ENCODE peak calls at places on chromosome 5, in seven cellular contexts. H, W, Q, N, J, P and E are unnamed samples.

GRCh38 chr5:52560366-52560765 is 227.3 kb upstream of the ITGA1 start:
- DNase-seq in J (no peak), Q (no peak), W (no peak), P (no peak), N (no peak), H (no peak), E (no peak)

GRCh38 chr5:134577796-134578577 is 52.5 kb downstream of the JADE2 start:
- DNase-seq in N (peak), P (peak), H (peak), J (peak), Q (peak), W (peak), E (peak)

GRCh38 chr5:68562308-68562707 is 346.8 kb downstream of the PIK3R1 start:
- DNase-seq in P (no peak), Q (peak), W (peak), N (no peak), H (no peak), J (no peak), E (no peak)

GRCh38 chr5:141766152-141766551 is 84.1 kb upstream of the ARAP3 start:
- DNase-seq in W (no peak), H (no peak), Q (no peak), J (no peak), N (no peak), P (no peak), E (no peak)

GRCh38 chr5:120464627-120465280 is 654 bp downstream of the PRR16 start:
- DNase-seq in P (peak), J (peak), H (peak), N (peak), Q (peak), W (no peak), E (no peak)

GRCh38 chr5:14574891-14575496 is 6.6 kb upstream of the OTULINL start:
- DNase-seq in Q (peak), J (no peak), P (no peak), W (peak), N (peak), H (no peak), E (no peak)

GRCh38 chr5:87154191-87154590 is 113.5 kb upstream of the RASA1 start:
- DNase-seq in N (no peak), Q (no peak), J (no peak), H (no peak), P (no peak), W (no peak), E (no peak)

GRCh38 chr5:66364186-66364585 is 220.1 kb downstream of the SREK1 start:
- DNase-seq in N (no peak), P (no peak), J (no peak), W (no peak), H (no peak), Q (no peak), E (peak)

GRCh38 chr5:80231693-80232092 is 24.2 kb downstream of the SERINC5 start:
- DNase-seq in W (no peak), H (no peak), J (no peak), Q (no peak), P (no peak), N (no peak), E (no peak)

GRCh38 chr5:143431789-143432188 is 28.3 kb upstream of the NR3C1 start:
- DNase-seq in Q (no peak), H (no peak), P (no peak), J (no peak), W (no peak), N (no peak), E (no peak)

GRCh38 chr5:24188196-24188595 is 456.6 kb downstream of the CDH10 start:
- DNase-seq in P (no peak), H (no peak), N (no peak), Q (no peak), J (no peak), W (no peak), E (no peak)

GRCh38 chr5:147751-148150 is 43.5 kb upstream of the LRRC14B start:
- DNase-seq in P (no peak), N (no peak), H (peak), W (no peak), Q (no peak), J (no peak), E (peak)

GRCh38 chr5:169637856-169638190 is 748 bp downstream of the DOCK2 start:
- DNase-seq in W (no peak), P (no peak), J (no peak), H (no peak), N (no peak), Q (no peak), E (no peak)

GRCh38 chr5:145101246-145101645 is 733.9 kb downstream of the PRELID2 start:
- DNase-seq in J (no peak), H (no peak), N (no peak), W (no peak), P (no peak), Q (no peak), E (no peak)

GRCh38 chr5:32312682-32313523 is at the start of gene MTMR12:
- DNase-seq in W (peak), H (peak), N (peak), P (peak), Q (peak), J (peak), E (peak)

GRCh38 chr5:32309766-32310165 is 3.0 kb downstream of the MTMR12 start:
- DNase-seq in P (no peak), W (no peak), H (no peak), N (no peak), Q (no peak), J (peak), E (no peak)

GRCh38 chr5:32314658-32315057 is 1.9 kb upstream of the MTMR12 start:
- DNase-seq in J (no peak), Q (no peak), P (no peak), H (no peak), N (no peak), W (no peak), E (peak)

GRCh38 chr5:32311404-32312193 is 1.1 kb downstream of the MTMR12 start:
- DNase-seq in H (peak), P (no peak), W (no peak), J (no peak), N (no peak), Q (no peak), E (no peak)

GRCh38 chr5:32312194-32312681 is 501 bp downstream of the MTMR12 start:
- DNase-seq in J (peak), Q (peak), H (peak), W (peak), N (peak), P (peak), E (no peak)
- TF ChIP-seq POLR2A in J (no peak), Q (no peak), H (no peak), W (no peak), N (no peak), P (no peak), E (peak)

DNA sequence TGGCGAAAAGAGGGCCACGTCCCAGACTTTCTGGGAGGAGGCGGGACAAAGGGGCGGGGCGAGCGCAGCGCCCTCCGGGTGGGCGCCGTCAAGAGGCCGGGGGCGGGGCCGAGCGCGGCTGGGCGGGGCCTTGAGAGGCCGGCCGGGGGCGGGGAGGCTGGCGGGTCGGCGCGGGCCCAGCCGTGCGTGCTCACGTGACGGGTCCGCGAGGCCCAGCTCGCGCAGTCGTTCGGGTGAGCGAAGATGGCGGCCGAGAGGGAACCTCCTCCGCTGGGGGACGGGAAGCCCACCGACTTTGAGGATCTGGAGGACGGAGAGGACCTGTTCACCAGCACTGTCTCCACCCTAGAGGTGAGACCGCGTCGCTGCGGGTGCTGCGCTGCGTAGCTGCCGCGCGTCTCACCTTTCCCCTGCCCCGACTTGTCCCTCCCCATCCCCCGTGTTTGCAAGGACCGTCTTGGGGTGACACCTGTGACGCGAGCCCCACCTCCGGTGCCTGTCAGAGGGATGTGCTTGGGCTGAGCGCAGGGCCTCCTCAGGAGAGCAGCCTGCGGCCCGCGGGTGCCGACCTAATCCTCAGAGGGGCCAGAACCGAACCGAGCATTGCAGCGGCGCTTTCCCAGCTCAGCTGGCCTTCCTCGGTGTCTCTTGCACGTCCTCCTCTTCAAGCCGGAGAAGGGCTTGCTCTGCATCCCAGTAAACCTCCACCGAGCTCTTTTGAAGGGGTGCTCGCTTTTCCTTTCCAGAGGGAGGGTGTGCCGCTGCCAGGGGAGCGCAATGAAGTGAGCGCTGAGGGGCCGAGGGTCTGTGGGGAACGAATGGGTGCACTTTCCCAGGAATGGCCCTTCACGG is at the start of gene SNX2:
- DNase-seq in H (peak), W (peak), P (peak), N (peak), Q (peak), J (peak), E (peak)
- TF ChIP-seq POLR2A in H (peak), W (peak), P (peak), N (peak), Q (no peak), J (no peak), E (peak)

GRCh38 chr5:73370620-73371583 is 77.7 kb downstream of the FOXD1 start:
- DNase-seq in W (no peak), Q (no peak), H (no peak), N (no peak), P (no peak), J (no peak), E (peak)
- TF ChIP-seq POLR2A in W (no peak), Q (no peak), H (no peak), N (no peak), P (no peak), J (no peak), E (no peak)

DNA sequence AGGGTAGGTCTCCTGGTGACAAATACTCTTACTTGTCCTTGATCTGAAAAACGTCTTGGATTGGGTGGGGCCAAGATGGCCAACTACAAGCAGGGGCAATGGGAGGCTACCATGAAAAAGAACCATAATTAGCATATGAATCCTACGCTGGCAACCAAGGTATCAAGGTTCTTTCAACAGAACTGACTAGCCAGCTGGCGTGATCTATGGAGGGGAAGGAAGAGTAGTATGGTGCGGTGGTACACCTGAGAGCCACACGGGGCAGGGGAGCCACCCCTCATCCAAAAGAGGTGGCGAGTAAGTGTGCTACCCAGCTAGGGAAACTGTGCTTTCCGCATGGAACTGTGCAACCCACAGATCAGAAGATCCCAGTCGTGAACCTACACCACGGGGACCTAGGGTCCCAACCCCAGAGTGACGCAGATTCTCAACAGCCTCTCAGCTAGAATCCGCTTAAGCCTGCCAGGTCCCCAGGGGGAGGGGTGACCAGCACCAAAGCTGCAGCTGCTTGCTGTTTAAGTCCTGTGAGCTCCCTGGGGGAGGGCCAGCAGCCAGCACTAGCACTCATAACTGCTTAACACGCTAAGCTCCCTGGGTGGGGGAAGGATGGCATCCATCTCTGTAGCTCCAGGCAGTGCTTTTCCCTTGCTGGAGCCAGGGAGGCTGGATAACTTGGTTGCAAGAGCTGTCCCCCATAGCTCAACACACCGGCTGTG is 334.8 kb downstream of the FBXL17 start:
- DNase-seq in Q (no peak), N (no peak), J (no peak), H (no peak), P (no peak), W (no peak), E (no peak)
- TF ChIP-seq POLR2A in Q (no peak), N (no peak), J (no peak), H (no peak), P (no peak), W (no peak), E (no peak)

GRCh38 chr5:132718544-132719312 is 18.6 kb downstream of the KIF3A start:
- DNase-seq in W (no peak), N (no peak), H (no peak), Q (no peak), J (no peak), P (no peak), E (no peak)
- TF ChIP-seq POLR2A in W (no peak), N (no peak), H (no peak), Q (no peak), J (no peak), P (no peak), E (no peak)

GRCh38 chr5:177546262-177546741 is 8.1 kb downstream of the FAM193B start:
- DNase-seq in J (peak), Q (peak), H (no peak), N (peak), W (peak), P (peak), E (peak)
- TF ChIP-seq POLR2A in J (no peak), Q (no peak), H (no peak), N (peak), W (no peak), P (no peak), E (no peak)

DNA sequence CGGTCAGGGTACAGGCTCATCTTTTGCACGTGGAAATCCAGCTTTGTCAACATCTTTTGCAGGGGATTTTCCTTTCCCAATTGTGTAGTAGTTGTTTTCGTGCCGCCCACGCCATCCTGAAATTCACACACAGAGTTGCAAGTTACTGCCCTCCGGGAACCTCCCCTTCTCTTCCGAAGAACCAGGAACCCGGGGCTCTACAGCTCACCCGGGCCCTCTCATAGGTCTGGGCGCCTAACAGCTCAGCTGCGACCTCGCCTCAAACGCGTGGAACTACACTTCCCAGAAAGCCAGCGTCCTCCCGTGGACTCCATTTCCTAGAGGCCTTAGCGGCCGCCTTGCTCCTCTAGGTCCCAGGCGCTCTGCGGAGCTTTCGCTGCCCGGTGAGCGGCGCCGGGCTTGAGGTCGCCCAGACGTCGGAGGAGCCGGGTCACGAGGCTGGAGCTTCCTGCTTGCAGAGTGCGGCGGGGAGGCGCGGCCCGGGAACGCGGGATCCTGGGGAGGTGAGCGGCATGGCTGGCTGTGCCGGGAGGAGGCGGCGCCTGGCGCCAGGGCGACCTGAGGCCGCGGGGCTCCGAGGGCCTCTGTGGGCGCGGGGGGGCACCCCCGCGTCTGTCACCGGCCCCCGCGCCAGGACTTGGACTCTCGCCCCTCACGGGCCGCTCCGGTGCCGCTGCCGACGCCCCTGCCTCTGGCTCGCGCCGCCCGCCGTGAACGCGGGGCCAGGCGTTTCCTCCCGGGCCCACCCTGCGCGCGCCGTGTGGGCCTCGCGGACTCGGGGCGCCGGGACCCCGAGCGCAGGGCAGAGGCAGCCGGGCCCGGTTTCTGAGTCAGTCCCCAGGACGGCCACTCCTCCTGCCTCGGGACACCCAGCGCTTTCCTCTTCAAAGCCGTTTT is at the start of gene ZNF354B:
- DNase-seq in Q (peak), P (peak), J (peak), N (peak), H (peak), W (peak), E (peak)
- TF ChIP-seq POLR2A in Q (peak), P (peak), J (no peak), N (peak), H (peak), W (no peak), E (peak)

GRCh38 chr5:4295663-4296339 is 700.2 kb downstream of the IRX1 start:
- DNase-seq in P (no peak), W (no peak), N (no peak), J (no peak), H (no peak), Q (no peak), E (no peak)

DNA sequence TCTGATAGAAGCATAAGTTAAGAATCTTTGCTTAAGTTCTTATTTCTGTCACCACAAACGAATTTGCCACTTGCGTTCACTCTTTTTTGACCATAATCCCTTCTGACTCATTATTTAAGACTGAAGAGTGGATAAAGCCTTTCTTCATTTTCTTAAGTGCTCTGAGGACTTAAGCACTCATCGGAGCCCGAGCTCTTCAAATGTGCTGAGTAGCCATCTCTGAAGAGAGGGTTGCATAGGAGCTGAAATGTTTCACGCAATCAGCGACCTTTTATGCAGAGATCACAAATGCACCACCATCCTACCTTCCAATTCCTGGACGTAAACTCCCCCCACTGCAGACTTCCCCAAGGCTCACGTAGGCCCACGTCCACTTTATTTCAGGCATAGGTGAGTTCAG is 699.2 kb downstream of the IRX1 start:
- DNase-seq in P (no peak), Q (no peak), H (no peak), J (no peak), N (no peak), W (no peak), E (no peak)
- TF ChIP-seq POLR2A in P (no peak), Q (no peak), H (no peak), J (no peak), N (no peak), W (no peak), E (no peak)